ENCODE peak calls at places on chromosomes 7 and 10, in four cellular contexts. S, A, M and X are unnamed samples.
A peak's percentile ranks its signal among the peaks of the same experiment; 100 is the strongest.

GRCh38 chr10:6409982-6410694 is 169.9 kb downstream of the PRKCQ start:
- DNase-seq in S (peak; percentile 62), A (no peak), M (no peak), X (no peak)

GRCh38 chr10:59655309-59655708 is 54.3 kb downstream of the SLC16A9 start:
- DNase-seq in S (no peak), A (no peak), M (no peak), X (no peak)

GRCh38 chr10:80457554-80458262 is 3.6 kb downstream of the TSPAN14 start:
- DNase-seq in S (no peak), A (no peak), M (no peak), X (no peak)

GRCh38 chr7:44379366-44380178 is 54.2 kb upstream of the CAMK2B start:
- DNase-seq in S (peak; percentile 34), A (no peak), M (no peak), X (no peak)

GRCh38 chr10:78579586-78579985 is 489.2 kb upstream of the ZMIZ1 start:
- DNase-seq in S (no peak), A (no peak), M (no peak), X (no peak)

GRCh38 chr10:69766161-69766910 is 35.4 kb upstream of the COL13A1 start:
- DNase-seq in S (peak; percentile 27), A (no peak), M (no peak), X (no peak)

GRCh38 chr7:115654384-115655181 is 376.0 kb downstream of the TFEC start:
- DNase-seq in S (no peak), A (no peak), M (no peak), X (no peak)

GRCh38 chr10:114575417-114576131 is 82.5 kb downstream of the ABLIM1 start:
- DNase-seq in S (no peak), A (no peak), M (no peak), X (no peak)

GRCh38 chr10:63164045-63164722 is 31.1 kb downstream of the NRBF2 start:
- DNase-seq in S (no peak), A (no peak), M (no peak), X (no peak)

GRCh38 chr7:95553939-95554338 is 42.4 kb downstream of the PDK4 start:
- DNase-seq in S (peak; percentile 31), A (no peak), M (no peak), X (no peak)

GRCh38 chr7:55147101-55147500 is 128.3 kb downstream of the EGFR start:
- DNase-seq in S (no peak), A (no peak), M (no peak), X (no peak)

GRCh38 chr7:121530251-121531174 is 134.4 kb upstream of the FAM3C start:
- DNase-seq in S (peak; percentile 97), A (no peak), M (no peak), X (no peak)

GRCh38 chr10:102732661-102733060 is 11.1 kb upstream of the WBP1L start:
- DNase-seq in S (no peak), A (no peak), M (no peak), X (no peak)

GRCh38 chr10:327889-328809 is 192.9 kb downstream of the ZMYND11 start:
- DNase-seq in S (no peak), A (no peak), M (no peak), X (no peak)